ENCODE peak calls at places on chromosomes 7 and 10, in nine cellular contexts. C, A, T, D, H, G, E, U and Z are unnamed samples.

GRCh38 chr7:17506090-17506489 is 207.6 kb downstream of the AHR start:
- DNase-seq in C (peak; percentile 63), A (no peak), T (peak; percentile 46), D (no peak), H (peak; percentile 32), G (no peak), E (no peak), U (peak; percentile 46), Z (peak; percentile 43)

GRCh38 chr10:45464958-45465567 is 91.0 kb downstream of the ALOX5 start:
- DNase-seq in C (peak; percentile 47), A (peak; percentile 73), T (peak; percentile 87), D (peak; percentile 75), H (peak; percentile 80), G (peak; percentile 74), E (peak; percentile 74), U (peak; percentile 81), Z (peak; percentile 84)

GRCh38 chr10:44064987-44065787 is 319.7 kb downstream of the CXCL12 start:
- DNase-seq in C (no peak), A (no peak), T (no peak), D (no peak), H (no peak), G (no peak), E (no peak), U (no peak), Z (no peak)

GRCh38 chr10:63841761-63842160 is 320.6 kb downstream of the REEP3 start:
- DNase-seq in C (no peak), A (no peak), T (no peak), D (no peak), H (no peak), G (no peak), E (no peak), U (no peak), Z (no peak)

GRCh38 chr7:76372984-76373833 is 14.4 kb upstream of the YWHAG start:
- DNase-seq in C (peak; percentile 82), A (peak; percentile 64), T (peak; percentile 77), D (no peak), H (no peak), G (no peak), E (no peak), U (peak; percentile 83), Z (no peak)

GRCh38 chr10:131560726-131561390 is 249.3 kb upstream of the TCERG1L start:
- DNase-seq in C (no peak), A (no peak), T (no peak), D (no peak), H (no peak), G (no peak), E (peak; percentile 28), U (no peak), Z (no peak)

GRCh38 chr7:493661-494251 is 25.9 kb downstream of the PDGFA start:
- DNase-seq in C (no peak), A (no peak), T (no peak), D (peak; percentile 10), H (no peak), G (peak; percentile 13), E (no peak), U (no peak), Z (no peak)

GRCh38 chr7:26949319-26949718 is 84.9 kb upstream of the SKAP2 start:
- DNase-seq in C (no peak), A (no peak), T (no peak), D (no peak), H (no peak), G (no peak), E (no peak), U (no peak), Z (no peak)

GRCh38 chr7:22082886-22083710 is 137.4 kb upstream of the CDCA7L start:
- DNase-seq in C (peak; percentile 68), A (peak; percentile 78), T (peak; percentile 94), D (peak; percentile 92), H (peak; percentile 91), G (peak; percentile 90), E (peak; percentile 84), U (peak; percentile 79), Z (peak; percentile 99)

GRCh38 chr10:128526793-128527375 is 400.7 kb upstream of the MKI67 start:
- DNase-seq in C (no peak), A (no peak), T (peak; percentile 44), D (no peak), H (no peak), G (no peak), E (no peak), U (no peak), Z (no peak)

GRCh38 chr10:33734393-33735110 is 400.1 kb upstream of the NRP1 start:
- DNase-seq in C (peak; percentile 62), A (no peak), T (no peak), D (no peak), H (no peak), G (no peak), E (no peak), U (no peak), Z (no peak)

GRCh38 chr10:62157601-62158000 is 111.0 kb downstream of the RTKN2 start:
- DNase-seq in C (no peak), A (no peak), T (no peak), D (no peak), H (no peak), G (no peak), E (no peak), U (no peak), Z (no peak)

GRCh38 chr7:30159698-30160143 is 24.9 kb downstream of the MTURN start:
- DNase-seq in C (peak; percentile 45), A (no peak), T (peak; percentile 30), D (no peak), H (no peak), G (no peak), E (no peak), U (peak; percentile 46), Z (peak; percentile 30)

GRCh38 chr7:55314967-55315366 is 50.2 kb upstream of the LANCL2 start:
- DNase-seq in C (no peak), A (no peak), T (no peak), D (no peak), H (no peak), G (no peak), E (no peak), U (no peak), Z (no peak)

DNA sequence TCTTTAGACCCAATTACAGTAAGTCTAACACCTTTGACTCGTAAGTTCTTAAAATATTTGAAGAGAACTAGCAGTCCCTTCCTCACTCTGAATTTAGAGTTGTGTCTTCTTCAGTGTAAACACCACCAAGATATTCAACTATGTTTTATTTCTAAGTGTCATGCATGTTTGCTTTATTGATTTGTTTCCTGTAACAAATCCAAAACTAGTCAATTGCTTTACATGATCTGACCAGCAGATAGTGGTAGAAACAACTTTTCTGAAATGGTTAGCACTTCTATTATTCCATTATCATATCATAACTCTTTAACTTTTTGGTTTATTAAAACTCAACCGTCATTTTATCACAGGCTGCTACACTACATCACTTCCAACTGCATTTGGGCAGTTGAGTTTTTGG is 90.1 kb downstream of the INHBA start:
- DNase-seq in C (no peak), A (no peak), T (no peak), D (no peak), H (no peak), G (no peak), E (no peak), U (no peak), Z (no peak)
- TF ChIP-seq CTCF in C (no peak), A (no peak), T (no peak), D (no peak), H (no peak), G (no peak), E (no peak), U (no peak), Z (no peak)

GRCh38 chr7:35758421-35758820 is 42.4 kb upstream of the SEPTIN7 start:
- DNase-seq in C (peak; percentile 8), A (no peak), T (peak; percentile 42), D (no peak), H (peak; percentile 22), G (no peak), E (no peak), U (no peak), Z (no peak)
- TF ChIP-seq CTCF in C (no peak), A (no peak), T (no peak), D (no peak), H (no peak), G (no peak), E (no peak), U (peak; percentile 13), Z (no peak)

DNA sequence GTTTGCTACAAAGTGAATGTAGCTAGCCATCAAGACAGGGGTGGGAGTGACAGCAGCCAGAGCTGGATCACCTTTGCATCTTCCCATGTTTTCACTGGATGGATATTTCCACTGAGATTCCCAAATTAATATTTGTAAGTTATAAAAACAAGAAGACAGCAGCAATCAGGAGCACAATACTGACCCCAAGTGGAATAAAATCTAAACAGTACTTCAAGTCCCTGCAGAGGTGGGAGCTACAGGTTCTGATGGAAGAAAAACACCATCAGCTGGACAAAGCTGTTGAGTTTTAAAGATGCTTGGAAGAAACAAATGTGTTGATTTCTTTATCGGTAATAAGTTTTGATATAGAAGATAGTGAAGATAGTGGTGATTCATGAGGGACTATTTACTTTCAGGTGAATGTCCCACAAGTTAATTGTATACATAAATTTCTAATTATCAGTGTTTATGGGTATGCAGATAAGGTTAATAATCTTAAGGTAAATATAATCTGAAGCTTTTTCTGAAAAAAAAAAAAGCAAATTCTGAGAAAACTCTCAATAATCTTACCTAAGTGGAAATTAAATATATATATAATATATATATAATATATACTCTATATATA is 129.3 kb downstream of the SLC16A9 start:
- DNase-seq in C (peak; percentile 52), A (peak; percentile 26), T (peak; percentile 49), D (no peak), H (no peak), G (no peak), E (no peak), U (peak; percentile 79), Z (peak; percentile 8)
- TF ChIP-seq CTCF in C (peak; percentile 64), A (peak; percentile 20), T (peak; percentile 69), D (peak; percentile 52), H (no peak), G (peak; percentile 65), E (peak; percentile 61), U (peak; percentile 94), Z (peak; percentile 39)

GRCh38 chr7:28615091-28615490 is 202.8 kb downstream of the CREB5 start:
- DNase-seq in C (no peak), A (no peak), T (no peak), D (no peak), H (no peak), G (no peak), E (no peak), U (peak; percentile 23), Z (no peak)
- TF ChIP-seq CTCF in C (peak; percentile 10), A (no peak), T (no peak), D (peak; percentile 18), H (no peak), G (peak; percentile 46), E (peak; percentile 38), U (peak; percentile 47), Z (peak; percentile 19)

DNA sequence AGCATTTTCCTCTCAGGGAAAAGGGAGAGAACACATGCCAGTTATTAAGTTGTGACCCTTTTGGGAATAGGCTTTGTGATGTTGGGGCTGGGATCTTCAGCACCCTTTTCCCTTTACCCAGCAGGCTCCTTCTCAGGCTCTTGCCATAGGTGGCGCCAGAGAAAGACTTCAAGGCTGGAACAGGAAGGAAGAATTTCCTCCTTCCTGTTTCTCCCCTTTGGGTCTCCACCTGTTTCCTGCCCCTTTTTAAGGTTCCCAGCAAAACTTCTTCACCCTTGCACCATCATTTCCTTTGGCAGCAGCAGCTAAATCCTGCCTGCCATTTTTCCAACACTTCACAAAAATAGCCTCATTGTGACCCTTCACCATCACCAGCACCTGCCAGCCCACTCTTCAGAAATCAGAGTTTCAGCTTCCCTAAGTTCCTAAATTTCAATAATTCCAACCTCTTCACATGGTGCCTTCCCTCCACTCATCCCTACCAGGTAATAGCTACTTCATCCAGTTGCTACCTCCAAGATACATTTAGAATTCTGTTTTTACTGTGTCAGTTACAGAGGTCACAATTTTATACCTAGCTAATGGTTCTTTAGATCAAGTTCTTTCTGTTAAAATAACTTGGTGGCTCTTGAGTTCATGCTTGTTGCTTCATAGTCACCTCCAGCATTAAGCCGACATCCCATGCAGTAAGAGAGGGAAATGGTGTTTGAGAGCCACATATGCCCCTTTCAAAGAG is 22.4 kb upstream of the FOXK1 start:
- DNase-seq in C (no peak), A (no peak), T (no peak), D (no peak), H (no peak), G (no peak), E (no peak), U (peak; percentile 32), Z (no peak)
- TF ChIP-seq CTCF in C (no peak), A (no peak), T (no peak), D (no peak), H (no peak), G (no peak), E (no peak), U (peak; percentile 41), Z (no peak)